ENCODE peak calls at places on chromosomes 5 and 9, in seven cellular contexts. J is colonic mucosa, A is stomach, Y is Peyer's patch, D is fibroblast of pulmonary artery, V is K562, G is fibroblast of mammary gland. T is an unnamed sample.
A peak's percentile ranks its signal among the peaks of the same experiment; 100 is the strongest.

GRCh38 chr9:106799146-106799545 is 63.8 kb upstream of the ZNF462 start:
- DNase-seq in J (no peak), D (peak; percentile 85), A (no peak), Y (no peak), G (peak; percentile 88), V (no peak), T (no peak)

GRCh38 chr9:13513262-13513661 is 233.8 kb upstream of the MPDZ start:
- DNase-seq in J (no peak), D (peak; percentile 15), Y (no peak), A (no peak), G (peak; percentile 14), V (no peak), T (no peak)

GRCh38 chr9:68841292-68842052 is 136.4 kb downstream of the PIP5K1B start:
- DNase-seq in G (no peak), A (no peak), Y (no peak), V (no peak), D (no peak), J (no peak), T (no peak)

GRCh38 chr5:146169076-146169475 is 13.4 kb downstream of the LARS1 start:
- DNase-seq in G (no peak), A (no peak), D (no peak), J (no peak), Y (no peak), V (no peak), T (no peak)

GRCh38 chr9:113380869-113381378 is 4.1 kb upstream of the HDHD3 start:
- DNase-seq in G (no peak), V (no peak), Y (peak; percentile 65), A (no peak), D (no peak), J (peak; percentile 73), T (no peak)

GRCh38 chr5:73528248-73528647 is 30.0 kb downstream of the BTF3 start:
- DNase-seq in G (no peak), A (no peak), J (no peak), D (no peak), V (no peak), Y (no peak), T (no peak)

GRCh38 chr5:83715316-83716060 is 5.2 kb downstream of the HAPLN1 start:
- DNase-seq in Y (no peak), A (no peak), J (no peak), D (no peak), G (peak; percentile 14), V (no peak), T (no peak)

GRCh38 chr5:178338126-178338749 is 105.6 kb upstream of the PHYKPL start:
- DNase-seq in A (no peak), V (no peak), Y (no peak), G (no peak), D (no peak), J (no peak), T (no peak)

GRCh38 chr5:141245250-141245717 is at the start of gene PCDHB15:
- DNase-seq in Y (no peak), D (peak; percentile 7), V (peak; percentile 44), J (no peak), A (no peak), G (no peak), T (no peak)

GRCh38 chr9:75892168-75892901 is 1.9 kb downstream of the PCSK5 start:
- DNase-seq in Y (peak; percentile 82), A (no peak), J (peak; percentile 69), D (no peak), V (no peak), G (peak; percentile 12), T (peak; percentile 70)

GRCh38 chr5:36607114-36607561 is 732 bp downstream of the SLC1A3 start:
- DNase-seq in D (peak; percentile 62), A (no peak), V (no peak), Y (no peak), J (no peak), G (peak; percentile 62), T (no peak)

GRCh38 chr9:137462396-137463193 is 3.5 kb upstream of the NSMF start:
- DNase-seq in G (no peak), V (no peak), D (no peak), A (no peak), J (no peak), Y (no peak), T (no peak)

GRCh38 chr5:17190799-17191391 is 26.5 kb upstream of the BASP1 start:
- DNase-seq in J (no peak), V (no peak), A (no peak), D (no peak), G (no peak), Y (peak; percentile 85), T (no peak)

GRCh38 chr5:746258-746761 is 38.2 kb downstream of the ZDHHC11B start:
- DNase-seq in V (no peak), A (no peak), G (no peak), D (no peak), J (no peak), Y (no peak), T (no peak)

GRCh38 chr5:171697591-171698102 is 88.0 kb upstream of the SMIM23 start:
- DNase-seq in G (no peak), J (no peak), D (no peak), Y (no peak), V (no peak), A (no peak), T (no peak)

GRCh38 chr5:107698286-107698685 is 27.5 kb upstream of the EFNA5 start:
- DNase-seq in D (peak; percentile 8), V (no peak), Y (no peak), J (no peak), G (peak; percentile 61), A (no peak), T (no peak)

GRCh38 chr5:132215329-132215728 is 12.3 kb downstream of the P4HA2 start:
- DNase-seq in Y (peak; percentile 77), V (no peak), A (peak; percentile 93), G (peak; percentile 99), J (peak; percentile 66), D (peak; percentile 97), T (no peak)

GRCh38 chr5:114237766-114238165 is 124.1 kb upstream of the KCNN2 start:
- DNase-seq in J (no peak), A (no peak), D (peak; percentile 56), V (no peak), Y (no peak), G (peak; percentile 68), T (no peak)

GRCh38 chr9:134560654-134561053 is 80.9 kb upstream of the COL5A1 start:
- DNase-seq in Y (peak; percentile 5), J (no peak), V (no peak), G (no peak), D (no peak), A (no peak), T (peak; percentile 37)

GRCh38 chr5:16628376-16628775 is 11.6 kb upstream of the RETREG1 start:
- DNase-seq in G (peak; percentile 22), Y (no peak), D (no peak), J (no peak), A (no peak), V (no peak), T (no peak)

GRCh38 chr9:134689320-134690181 is 47.9 kb downstream of the COL5A1 start:
- DNase-seq in D (peak; percentile 67), Y (peak; percentile 70), A (peak; percentile 56), G (peak; percentile 71), V (peak; percentile 61), J (peak; percentile 61), T (no peak)

GRCh38 chr5:23506329-23507236 is 826 bp upstream of the PRDM9 start:
- DNase-seq in D (peak; percentile 64), A (no peak), V (peak; percentile 3), J (no peak), Y (no peak), G (peak; percentile 39), T (no peak)
- TF ChIP-seq CTCF in D (peak; percentile 40), A (no peak), V (no peak), J (no peak), Y (no peak), G (peak; percentile 23), T (peak; percentile 47)

GRCh38 chr5:172894767-172895166 is 60.7 kb downstream of the ERGIC1 start:
- DNase-seq in G (no peak), A (no peak), D (no peak), Y (no peak), J (no peak), V (no peak), T (no peak)

GRCh38 chr5:172891716-172892421 is 57.8 kb downstream of the ERGIC1 start:
- DNase-seq in D (peak; percentile 79), Y (no peak), G (peak; percentile 65), J (no peak), A (peak; percentile 84), V (no peak), T (no peak)

GRCh38 chr5:172890659-172891058 is 56.6 kb downstream of the ERGIC1 start:
- DNase-seq in G (no peak), D (no peak), V (no peak), Y (no peak), A (no peak), J (no peak), T (no peak)

GRCh38 chr5:172895549-172895948 is 61.5 kb downstream of the ERGIC1 start:
- DNase-seq in D (no peak), G (no peak), J (no peak), Y (no peak), V (no peak), A (no peak), T (no peak)

DNA sequence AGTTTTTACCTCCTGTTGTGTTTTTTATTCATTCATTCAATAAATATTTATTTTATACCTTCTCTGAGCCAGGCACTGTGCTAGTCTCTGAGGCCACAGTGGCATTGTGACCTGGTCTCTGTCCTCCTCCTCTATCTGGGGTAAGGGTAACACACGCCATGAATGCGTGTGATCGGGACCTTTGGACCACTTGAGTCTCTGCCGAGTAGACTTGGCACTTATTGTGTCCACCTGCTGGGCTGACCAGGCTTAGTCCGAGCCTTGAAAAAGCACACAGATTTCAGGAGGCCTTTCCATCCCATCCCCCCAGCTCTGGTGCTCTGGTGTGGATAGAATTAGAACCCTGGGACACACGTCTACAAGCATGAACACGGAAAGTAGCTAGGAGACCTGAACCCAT is 58.7 kb downstream of the ERGIC1 start:
- DNase-seq in V (no peak), J (no peak), D (no peak), A (peak; percentile 60), Y (no peak), G (no peak), T (no peak)
- TF ChIP-seq CTCF in V (no peak), J (no peak), D (no peak), A (no peak), Y (no peak), G (no peak), T (no peak)

GRCh38 chr5:139064613-139065012 is 133.6 kb downstream of the SIL1 start:
- DNase-seq in G (no peak), J (no peak), A (peak; percentile 46), V (no peak), D (no peak), Y (no peak), T (peak; percentile 2)

GRCh38 chr5:139061856-139062255 is 136.3 kb downstream of the SIL1 start:
- DNase-seq in A (no peak), Y (no peak), D (peak; percentile 37), J (no peak), V (no peak), G (no peak), T (no peak)

GRCh38 chr5:139065296-139065695 is 132.9 kb downstream of the SIL1 start:
- DNase-seq in J (no peak), Y (no peak), D (peak; percentile 39), G (no peak), V (no peak), A (peak; percentile 31), T (peak; percentile 31)

GRCh38 chr5:139062910-139063663 is 135.1 kb downstream of the SIL1 start:
- DNase-seq in G (no peak), V (no peak), A (no peak), D (no peak), Y (no peak), J (no peak), T (peak; percentile 11)

GRCh38 chr5:139063664-139064054 is 134.5 kb downstream of the SIL1 start:
- DNase-seq in G (no peak), Y (no peak), D (no peak), V (no peak), J (no peak), A (no peak), T (no peak)
- TF ChIP-seq CTCF in G (no peak), Y (no peak), D (no peak), V (no peak), J (no peak), A (no peak), T (no peak)

GRCh38 chr9:131872006-131872405 is 132.1 kb upstream of the RAPGEF1 start:
- DNase-seq in Y (no peak), J (no peak), A (no peak), V (peak; percentile 11), G (no peak), D (no peak), T (no peak)
- TF ChIP-seq CTCF in Y (no peak), J (no peak), A (no peak), V (peak; percentile 45), G (peak; percentile 11), D (peak; percentile 7), T (peak; percentile 57)

T was measured in type B pancreatic cell.